ENCODE peak calls at places on chromosomes 4 and X, in eight cellular contexts. D is nucleus accumbens, I is BJ, V is GM23248, L is iris pigment epithelial cell, G is GM12864, Z is NCI-H460, U is cardiac septum. Q is an unnamed sample.

GRCh38 chr4:51995647-51996046 is 24.5 kb downstream of the LRRC66 start:
- DNase-seq in D (no peak), V (no peak), I (no peak), G (no peak), L (no peak), Z (no peak), U (no peak), Q (no peak)

GRCh38 chr4:114694770-114695169 is 96.2 kb downstream of the UGT8 start:
- DNase-seq in G (no peak), I (peak), U (no peak), V (peak), D (no peak), Z (peak), L (peak), Q (no peak)

GRCh38 chr4:172898715-172899114 is 269.9 kb upstream of the GALNT7 start:
- DNase-seq in D (no peak), Z (no peak), G (no peak), V (no peak), L (no peak), I (no peak), U (no peak), Q (no peak)

GRCh38 chr4:101953949-101954348 is 163.4 kb downstream of the BANK1 start:
- DNase-seq in V (peak), L (peak), I (peak), G (no peak), U (no peak), Z (peak), D (no peak), Q (no peak)

GRCh38 chrX:41688154-41688553 is 619 bp upstream of the GPR34 start:
- DNase-seq in G (no peak), V (no peak), D (no peak), I (no peak), L (no peak), U (no peak), Z (no peak), Q (no peak)

GRCh38 chr4:105923507-105924238 is 28.4 kb downstream of the NPNT start:
- DNase-seq in D (no peak), G (no peak), Z (no peak), L (no peak), U (no peak), V (peak), I (peak), Q (no peak)

GRCh38 chr4:159105761-159106243 is 2.9 kb downstream of the RAPGEF2 start:
- DNase-seq in D (no peak), L (peak), G (no peak), V (peak), Z (no peak), U (no peak), I (no peak), Q (no peak)

GRCh38 chr4:8281519-8282133 is 12.1 kb downstream of the HTRA3 start:
- DNase-seq in V (peak), D (no peak), L (peak), G (no peak), Z (no peak), U (no peak), I (peak), Q (no peak)

GRCh38 chrX:43644124-43644701 is 11.9 kb upstream of the MAOA start:
- DNase-seq in G (no peak), I (no peak), Z (peak), D (no peak), L (peak), U (no peak), V (peak), Q (no peak)

GRCh38 chr4:101790521-101791188 is at the start of gene BANK1:
- DNase-seq in U (peak), V (no peak), D (no peak), L (peak), G (peak), I (no peak), Z (no peak), Q (peak)

GRCh38 chr4:7736436-7737267 is 203.0 kb downstream of the AFAP1 start:
- DNase-seq in G (no peak), D (no peak), U (no peak), L (peak), Z (no peak), I (no peak), V (peak), Q (no peak)

GRCh38 chrX:42732506-42732905 is 45.5 kb downstream of the PPP1R2C start:
- DNase-seq in I (no peak), L (peak), V (no peak), U (no peak), D (no peak), Z (no peak), G (no peak), Q (no peak)

GRCh38 chr4:105843941-105844340 is 51.3 kb upstream of the NPNT start:
- DNase-seq in U (no peak), V (no peak), L (no peak), D (no peak), I (peak), G (no peak), Z (no peak), Q (no peak)

GRCh38 chrX:48511561-48511960 is 2.8 kb downstream of the PORCN start:
- DNase-seq in L (no peak), U (no peak), V (peak), D (no peak), I (no peak), G (no peak), Z (no peak), Q (no peak)

GRCh38 chr4:8260656-8261111 is 8.9 kb upstream of the HTRA3 start:
- DNase-seq in I (peak), V (peak), D (no peak), G (no peak), U (no peak), L (peak), Z (no peak), Q (no peak)

GRCh38 chr4:176789955-176790354 is 2.8 kb downstream of the VEGFC start:
- DNase-seq in L (peak), G (peak), Z (peak), V (peak), U (no peak), D (no peak), I (no peak), Q (no peak)

GRCh38 chrX:47623540-47624027 is 3.9 kb upstream of the SYN1 start:
- DNase-seq in I (no peak), G (no peak), D (peak), V (peak), U (peak), L (peak), Z (peak), Q (peak)

GRCh38 chr4:80370635-80371034 is 35.1 kb downstream of the CFAP299 start:
- DNase-seq in U (no peak), G (no peak), Z (no peak), I (no peak), V (no peak), D (no peak), L (no peak), Q (no peak)

GRCh38 chrX:133402042-133402453 is 13.2 kb downstream of the GPC4 start:
- DNase-seq in V (peak), Z (no peak), D (no peak), U (no peak), I (no peak), G (no peak), L (peak), Q (no peak)

GRCh38 chr4:59175588-59175987 is 2024.5 kb upstream of the ADGRL3 start:
- DNase-seq in Z (no peak), U (no peak), L (no peak), V (no peak), I (no peak), G (no peak), D (no peak), Q (no peak)

GRCh38 chrX:119503484-119503861 is 35.2 kb downstream of the SLC25A5 start:
- DNase-seq in G (no peak), I (peak), L (peak), V (peak), D (no peak), U (no peak), Z (no peak), Q (peak)

GRCh38 chr4:83851261-83852084 is 315.6 kb downstream of the GPAT3 start:
- DNase-seq in V (peak), U (no peak), Z (no peak), L (peak), D (no peak), I (no peak), G (no peak), Q (no peak)

GRCh38 chr4:7513731-7514130 is 79.0 kb upstream of the PSAPL1 start:
- DNase-seq in G (no peak), V (peak), D (peak), Z (no peak), L (peak), U (no peak), I (peak), Q (no peak)

GRCh38 chr4:18846313-18846712 is 824.8 kb upstream of the LCORL start:
- DNase-seq in Z (no peak), G (no peak), L (no peak), D (no peak), V (no peak), I (no peak), U (no peak), Q (no peak)

GRCh38 chr4:57102050-57102564 is 8.1 kb downstream of the IGFBP7 start:
- DNase-seq in L (peak), I (peak), U (no peak), G (no peak), D (no peak), V (peak), Z (no peak), Q (no peak)

GRCh38 chrX:9258346-9259104 is 206.3 kb upstream of the TBL1X start:
- DNase-seq in L (no peak), I (no peak), V (no peak), Z (no peak), G (no peak), U (no peak), D (no peak), Q (no peak)